ENCODE peak calls at places on chromosomes 11 and 22, in four cellular contexts. Q, U, G and L are unnamed samples.

GRCh38 chr11:127017482-127017881 is 16.9 kb upstream of the KIRREL3 start:
- DNase-seq in Q (no peak), U (no peak), G (no peak), L (no peak)

GRCh38 chr22:46996595-46997310 is 234.3 kb downstream of the TBC1D22A start:
- DNase-seq in Q (no peak), U (no peak), G (no peak), L (no peak)

GRCh38 chr11:70016666-70017347 is 61.3 kb upstream of the ANO1 start:
- DNase-seq in Q (no peak), U (no peak), G (no peak), L (no peak)

GRCh38 chr11:93935826-93936225 is 85.3 kb upstream of the HEPHL1 start:
- DNase-seq in Q (no peak), U (no peak), G (no peak), L (no peak)

GRCh38 chr11:17802491-17802890 is 67.9 kb downstream of the KCNC1 start:
- DNase-seq in Q (no peak), U (no peak), G (no peak), L (no peak)

GRCh38 chr11:65781152-65781961 is 581 bp upstream of the AP5B1 start:
- DNase-seq in Q (no peak), U (peak; percentile 46), G (no peak), L (no peak)

GRCh38 chr11:93958991-93959390 is 62.2 kb upstream of the HEPHL1 start:
- DNase-seq in Q (no peak), U (no peak), G (no peak), L (no peak)

GRCh38 chr11:117840881-117841581 is 16.5 kb upstream of the FXYD2 start:
- DNase-seq in Q (no peak), U (no peak), G (no peak), L (no peak)

GRCh38 chr22:29765905-29766631 is 739 bp downstream of the ZMAT5 start:
- DNase-seq in Q (peak; percentile 12), U (no peak), G (no peak), L (no peak)

GRCh38 chr11:46345881-46346484 is 1.3 kb upstream of the DGKZ start:
- DNase-seq in Q (no peak), U (no peak), G (no peak), L (no peak)

GRCh38 chr22:37218771-37219411 is 6.6 kb upstream of the SSTR3 start:
- DNase-seq in Q (no peak), U (no peak), G (no peak), L (no peak)

GRCh38 chr22:30045001-30045887 is 35.0 kb upstream of the HORMAD2 start:
- DNase-seq in Q (no peak), U (no peak), G (peak; percentile 89), L (no peak)

GRCh38 chr11:12170984-12171383 is 60.6 kb downstream of the MICAL2 start:
- DNase-seq in Q (no peak), U (no peak), G (peak; percentile 24), L (no peak)

GRCh38 chr11:4060182-4060923 is 34.2 kb upstream of the RRM1 start:
- DNase-seq in Q (no peak), U (no peak), G (no peak), L (no peak)

GRCh38 chr11:2881076-2881973 is 4.2 kb downstream of the CDKN1C start:
- DNase-seq in Q (no peak), U (no peak), G (no peak), L (no peak)

GRCh38 chr11:69419662-69420061 is 61.8 kb upstream of the LINC01488 start:
- DNase-seq in Q (no peak), U (no peak), G (no peak), L (no peak)

GRCh38 chr11:129852125-129852740 is 36.6 kb downstream of the TMEM45B start:
- DNase-seq in Q (no peak), U (no peak), G (no peak), L (no peak)

GRCh38 chr11:66858186-66858938 is 1.5 kb downstream of the LRFN4 start:
- DNase-seq in Q (no peak), U (no peak), G (no peak), L (no peak)

GRCh38 chr11:134275188-134275533 is 1.0 kb upstream of the GLB1L3 start:
- DNase-seq in Q (no peak), U (no peak), G (no peak), L (no peak)

GRCh38 chr11:12260731-12261521 is 116.4 kb upstream of the PARVA start:
- DNase-seq in Q (no peak), U (no peak), G (no peak), L (no peak)

GRCh38 chr22:33354928-33355327 is 296.7 kb upstream of the SYN3 start:
- DNase-seq in Q (no peak), U (no peak), G (no peak), L (no peak)

GRCh38 chr22:40452730-40453487 is 82.5 kb downstream of the SGSM3 start:
- DNase-seq in Q (no peak), U (no peak), G (no peak), L (no peak)

GRCh38 chr11:13970986-13971385 is 8.5 kb downstream of the SPON1 start:
- DNase-seq in Q (no peak), U (no peak), G (no peak), L (peak; percentile 8)

GRCh38 chr11:35478411-35479139 is 46.8 kb downstream of the PAMR1 start:
- DNase-seq in Q (no peak), U (no peak), G (no peak), L (peak; percentile 63)

GRCh38 chr11:16924826-16925494 is 89.3 kb downstream of the PLEKHA7 start:
- DNase-seq in Q (no peak), U (peak; percentile 79), G (no peak), L (peak; percentile 42)

GRCh38 chr11:134784046-134784445 is 372.0 kb upstream of the B3GAT1 start:
- DNase-seq in Q (no peak), U (no peak), G (no peak), L (no peak)

GRCh38 chr11:70804174-70804855 is 406.0 kb downstream of the CTTN start:
- DNase-seq in Q (no peak), U (no peak), G (no peak), L (no peak)

GRCh38 chr22:36580846-36581245 is 51.9 kb upstream of the EIF3D start:
- DNase-seq in Q (no peak), U (no peak), G (no peak), L (no peak)

GRCh38 chr11:45483361-45483760 is 182.1 kb downstream of the CHST1 start:
- DNase-seq in Q (no peak), U (no peak), G (no peak), L (no peak)